ENCODE peak calls at places on chromosomes 13 and 19, in five cellular contexts. One of them, this sample, is unnamed.

GRCh38 chr19:40689339-40690049 is 957 bp downstream of the NUMBL start:
- DNase-seq in neuronal stem cell: no peak
- DNase-seq in IMR-90: no peak
- DNase-seq in mesendoderm: peak
- DNase-seq in H9: no peak
- DNase-seq in this sample: peak

GRCh38 chr13:34591163-34591562 is 350.9 kb upstream of the NBEA start:
- DNase-seq in neuronal stem cell: no peak
- DNase-seq in IMR-90: no peak
- DNase-seq in mesendoderm: no peak
- DNase-seq in H9: no peak
- DNase-seq in this sample: no peak

GRCh38 chr19:677201-677600 is 1.0 kb downstream of the FSTL3 start:
- DNase-seq in neuronal stem cell: no peak
- DNase-seq in IMR-90: peak
- DNase-seq in mesendoderm: no peak
- DNase-seq in H9: no peak
- DNase-seq in this sample: peak

GRCh38 chr19:10736916-10737551 is 19.2 kb downstream of the DNM2 start:
- DNase-seq in neuronal stem cell: no peak
- DNase-seq in IMR-90: no peak
- DNase-seq in mesendoderm: peak
- DNase-seq in H9: no peak
- DNase-seq in this sample: peak

GRCh38 chr13:40031031-40031430 is 375.6 kb downstream of the COG6 start:
- DNase-seq in neuronal stem cell: no peak
- DNase-seq in IMR-90: peak
- DNase-seq in mesendoderm: peak
- DNase-seq in H9: no peak
- DNase-seq in this sample: no peak

GRCh38 chr19:5961969-5962945 is 15.7 kb downstream of the RANBP3 start:
- DNase-seq in neuronal stem cell: no peak
- DNase-seq in IMR-90: peak
- DNase-seq in mesendoderm: no peak
- DNase-seq in H9: no peak
- DNase-seq in this sample: peak

GRCh38 chr13:46181799-46182490 is at the start of gene LCP1:
- DNase-seq in neuronal stem cell: no peak
- DNase-seq in IMR-90: no peak
- DNase-seq in mesendoderm: peak
- DNase-seq in H9: no peak
- DNase-seq in this sample: peak

GRCh38 chr19:9818734-9819589 is at the start of gene FBXL12:
- DNase-seq in neuronal stem cell: peak
- DNase-seq in IMR-90: peak
- DNase-seq in mesendoderm: peak
- DNase-seq in H9: peak
- DNase-seq in this sample: peak

GRCh38 chr19:17652627-17653026 is 35.5 kb downstream of the UNC13A start:
- DNase-seq in neuronal stem cell: no peak
- DNase-seq in IMR-90: no peak
- DNase-seq in mesendoderm: no peak
- DNase-seq in H9: no peak
- DNase-seq in this sample: no peak

GRCh38 chr19:6041071-6041470 is 63.1 kb upstream of the RANBP3 start:
- DNase-seq in neuronal stem cell: no peak
- DNase-seq in IMR-90: no peak
- DNase-seq in mesendoderm: no peak
- DNase-seq in H9: no peak
- DNase-seq in this sample: no peak

GRCh38 chr19:35729021-35729420 is 11.2 kb downstream of the KMT2B start:
- DNase-seq in neuronal stem cell: no peak
- DNase-seq in IMR-90: no peak
- DNase-seq in mesendoderm: no peak
- DNase-seq in H9: no peak
- DNase-seq in this sample: no peak

GRCh38 chr13:20993661-20994440 is 67.5 kb downstream of the LATS2 start:
- DNase-seq in neuronal stem cell: no peak
- DNase-seq in IMR-90: peak
- DNase-seq in mesendoderm: no peak
- DNase-seq in H9: no peak
- DNase-seq in this sample: no peak

GRCh38 chr13:66689628-66690027 is 540.5 kb downstream of the PCDH9 start:
- DNase-seq in neuronal stem cell: no peak
- DNase-seq in IMR-90: peak
- DNase-seq in mesendoderm: peak
- DNase-seq in H9: no peak
- DNase-seq in this sample: no peak

GRCh38 chr13:110421696-110422395 is 114.8 kb downstream of the COL4A2 start:
- DNase-seq in neuronal stem cell: no peak
- DNase-seq in IMR-90: peak
- DNase-seq in mesendoderm: no peak
- DNase-seq in H9: no peak
- DNase-seq in this sample: no peak

GRCh38 chr19:48495391-48495790 is 16.2 kb downstream of the LMTK3 start:
- DNase-seq in neuronal stem cell: no peak
- DNase-seq in IMR-90: no peak
- DNase-seq in mesendoderm: no peak
- DNase-seq in H9: no peak
- DNase-seq in this sample: no peak

GRCh38 chr13:73844986-73845385 is 289.2 kb downstream of the KLF12 start:
- DNase-seq in neuronal stem cell: no peak
- DNase-seq in IMR-90: peak
- DNase-seq in mesendoderm: no peak
- DNase-seq in H9: no peak
- DNase-seq in this sample: no peak

GRCh38 chr19:45999653-46000121 is 4.4 kb downstream of the CCDC61 start:
- DNase-seq in neuronal stem cell: no peak
- DNase-seq in IMR-90: peak
- DNase-seq in mesendoderm: peak
- DNase-seq in H9: peak
- DNase-seq in this sample: peak

GRCh38 chr19:49555600-49556411 is 24.6 kb downstream of the NOSIP start:
- DNase-seq in neuronal stem cell: peak
- DNase-seq in IMR-90: no peak
- DNase-seq in mesendoderm: peak
- DNase-seq in H9: peak
- DNase-seq in this sample: no peak

GRCh38 chr13:113591750-113592149 is 7.2 kb downstream of the TFDP1 start:
- DNase-seq in neuronal stem cell: no peak
- DNase-seq in IMR-90: no peak
- DNase-seq in mesendoderm: no peak
- DNase-seq in H9: no peak
- DNase-seq in this sample: no peak

GRCh38 chr19:9910625-9911024 is 25.7 kb downstream of the OLFM2 start:
- DNase-seq in neuronal stem cell: no peak
- DNase-seq in IMR-90: no peak
- DNase-seq in mesendoderm: no peak
- DNase-seq in H9: no peak
- DNase-seq in this sample: no peak

GRCh38 chr19:44776402-44777096 is 1.1 kb upstream of the CBLC start:
- DNase-seq in neuronal stem cell: no peak
- DNase-seq in IMR-90: no peak
- DNase-seq in mesendoderm: no peak
- DNase-seq in H9: peak
- DNase-seq in this sample: peak

GRCh38 chr19:9891609-9892373 is 44.5 kb downstream of the OLFM2 start:
- DNase-seq in neuronal stem cell: no peak
- DNase-seq in IMR-90: no peak
- DNase-seq in mesendoderm: no peak
- DNase-seq in H9: no peak
- DNase-seq in this sample: no peak

GRCh38 chr19:16042533-16043085 is 33.7 kb upstream of the TPM4 start:
- DNase-seq in neuronal stem cell: no peak
- DNase-seq in IMR-90: peak
- DNase-seq in mesendoderm: no peak
- DNase-seq in H9: no peak
- DNase-seq in this sample: no peak

GRCh38 chr19:41930926-41931592 is 2.8 kb upstream of the ERFL start:
- DNase-seq in neuronal stem cell: no peak
- DNase-seq in IMR-90: no peak
- DNase-seq in mesendoderm: peak
- DNase-seq in H9: peak
- DNase-seq in this sample: no peak

GRCh38 chr19:5436101-5436947 is 18.9 kb upstream of the ZNRF4 start:
- DNase-seq in neuronal stem cell: peak
- DNase-seq in IMR-90: peak
- DNase-seq in mesendoderm: peak
- DNase-seq in H9: peak
- DNase-seq in this sample: no peak

GRCh38 chr19:23065306-23065705 is 51.5 kb upstream of the ZNF730 start:
- DNase-seq in neuronal stem cell: no peak
- DNase-seq in IMR-90: no peak
- DNase-seq in mesendoderm: no peak
- DNase-seq in H9: no peak
- DNase-seq in this sample: peak

GRCh38 chr13:51539887-51540286 is 44.4 kb upstream of the WDFY2 start:
- DNase-seq in neuronal stem cell: no peak
- DNase-seq in IMR-90: peak
- DNase-seq in mesendoderm: no peak
- DNase-seq in H9: no peak
- DNase-seq in this sample: no peak

GRCh38 chr13:40668335-40668734 is 1.9 kb upstream of the FOXO1 start:
- DNase-seq in neuronal stem cell: no peak
- DNase-seq in IMR-90: no peak
- DNase-seq in mesendoderm: peak
- DNase-seq in H9: peak
- DNase-seq in this sample: no peak

GRCh38 chr13:109521719-109522118 is 264.7 kb downstream of the IRS2 start:
- DNase-seq in neuronal stem cell: no peak
- DNase-seq in IMR-90: no peak
- DNase-seq in mesendoderm: no peak
- DNase-seq in H9: no peak
- DNase-seq in this sample: no peak

GRCh38 chr19:3665681-3666544 is 34.4 kb downstream of the PIP5K1C start:
- DNase-seq in neuronal stem cell: peak
- DNase-seq in IMR-90: no peak
- DNase-seq in mesendoderm: no peak
- DNase-seq in H9: peak
- DNase-seq in this sample: peak

GRCh38 chr19:39602224-39602623 is at the start of gene LGALS13:
- DNase-seq in neuronal stem cell: no peak
- DNase-seq in IMR-90: no peak
- DNase-seq in mesendoderm: no peak
- DNase-seq in H9: no peak
- DNase-seq in this sample: peak

DNA sequence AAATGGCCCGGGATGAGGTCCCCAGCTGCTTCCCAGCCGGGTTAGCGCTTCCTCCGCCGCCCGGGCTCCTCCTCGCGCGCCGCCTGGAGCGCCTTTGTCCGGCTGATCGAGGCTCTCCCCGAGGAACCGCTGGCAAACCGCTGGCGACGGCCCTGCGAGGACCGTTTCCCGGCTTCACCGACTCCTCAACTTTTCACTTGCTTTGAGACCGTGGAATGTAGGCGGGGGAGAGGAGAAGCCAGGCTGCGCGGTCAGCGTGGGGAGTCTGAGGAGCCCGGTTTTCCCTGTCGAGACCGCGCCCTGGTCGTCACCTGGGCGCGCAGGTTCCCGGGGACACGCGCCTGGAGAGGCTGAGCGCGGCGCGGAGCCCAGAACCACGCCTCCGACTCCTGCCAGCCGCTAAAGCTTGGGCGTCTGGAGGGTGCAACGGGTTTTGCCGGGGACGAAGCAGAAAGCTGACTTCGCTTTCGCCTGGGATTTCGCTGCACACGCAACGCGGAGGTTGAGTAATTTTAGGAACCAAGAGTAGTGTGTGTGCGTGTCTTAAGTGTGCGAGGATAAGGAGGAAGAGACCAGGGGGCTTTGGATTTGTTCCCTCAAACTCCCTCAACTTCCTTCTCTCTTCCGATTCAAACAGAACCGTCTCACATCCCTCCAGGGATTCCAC is 7.3 kb upstream of the DGKH start:
- DNase-seq in neuronal stem cell: peak
- DNase-seq in IMR-90: peak
- DNase-seq in mesendoderm: peak
- DNase-seq in H9: peak
- DNase-seq in this sample: peak
- H3K4ac ChIP-seq in neuronal stem cell: no peak
- H3K4ac ChIP-seq in IMR-90: peak
- H3K4ac ChIP-seq in mesendoderm: peak
- H3K4ac ChIP-seq in H9: no peak
- H3K4ac ChIP-seq in this sample: no peak

GRCh38 chr19:13795595-13796300 is 505 bp downstream of the ZSWIM4 start:
- DNase-seq in neuronal stem cell: no peak
- DNase-seq in IMR-90: peak
- DNase-seq in mesendoderm: no peak
- DNase-seq in H9: peak
- DNase-seq in this sample: peak

GRCh38 chr19:13794752-13795589 is at the start of gene ZSWIM4:
- DNase-seq in neuronal stem cell: peak
- DNase-seq in IMR-90: peak
- DNase-seq in mesendoderm: peak
- DNase-seq in H9: peak
- DNase-seq in this sample: peak

GRCh38 chr19:13797870-13798269 is 2.6 kb downstream of the ZSWIM4 start:
- DNase-seq in neuronal stem cell: no peak
- DNase-seq in IMR-90: peak
- DNase-seq in mesendoderm: no peak
- DNase-seq in H9: no peak
- DNase-seq in this sample: peak

GRCh38 chr19:13797058-13797440 is 1.8 kb downstream of the ZSWIM4 start:
- DNase-seq in neuronal stem cell: no peak
- DNase-seq in IMR-90: no peak
- DNase-seq in mesendoderm: no peak
- DNase-seq in H9: no peak
- DNase-seq in this sample: no peak

GRCh38 chr19:13796301-13797057 is 1.2 kb downstream of the ZSWIM4 start:
- DNase-seq in neuronal stem cell: no peak
- DNase-seq in IMR-90: peak
- DNase-seq in mesendoderm: peak
- DNase-seq in H9: peak
- DNase-seq in this sample: peak
- H3K4ac ChIP-seq in neuronal stem cell: no peak
- H3K4ac ChIP-seq in IMR-90: peak
- H3K4ac ChIP-seq in mesendoderm: no peak
- H3K4ac ChIP-seq in H9: no peak
- H3K4ac ChIP-seq in this sample: peak

GRCh38 chr19:33227242-33227650 is 1.6 kb upstream of the SLC7A10 start:
- DNase-seq in neuronal stem cell: no peak
- DNase-seq in IMR-90: peak
- DNase-seq in mesendoderm: peak
- DNase-seq in H9: peak
- DNase-seq in this sample: no peak
- H3K4ac ChIP-seq in neuronal stem cell: no peak
- H3K4ac ChIP-seq in IMR-90: no peak
- H3K4ac ChIP-seq in mesendoderm: no peak
- H3K4ac ChIP-seq in H9: no peak
- H3K4ac ChIP-seq in this sample: no peak

GRCh38 chr19:56104423-56104822 is 16.7 kb downstream of the ZNF787 start:
- DNase-seq in neuronal stem cell: no peak
- DNase-seq in IMR-90: no peak
- DNase-seq in mesendoderm: no peak
- DNase-seq in H9: no peak
- DNase-seq in this sample: no peak
- H3K4ac ChIP-seq in neuronal stem cell: no peak
- H3K4ac ChIP-seq in IMR-90: no peak
- H3K4ac ChIP-seq in mesendoderm: no peak
- H3K4ac ChIP-seq in H9: no peak
- H3K4ac ChIP-seq in this sample: peak

This sample was measured in trophoblast cell.